ENCODE peak calls at places on chromosome 14, in seven cellular contexts. X is uterus, P is GM23338, I is transverse colon, O is ovary, M is cardiac muscle cell, T is endothelial cell of umbilical vein. R is an unnamed sample.

GRCh38 chr14:52755607-52756316 is 25.8 kb downstream of the STYX start:
- DNase-seq in T (no peak), P (no peak), X (no peak), M (no peak), O (no peak), I (no peak), R (no peak)

GRCh38 chr14:94775082-94775874 is 5.4 kb upstream of the GSC start:
- DNase-seq in T (peak; percentile 24), I (no peak), M (no peak), X (no peak), P (peak; percentile 67), O (no peak), R (no peak)

GRCh38 chr14:74982661-74983060 is 20.1 kb upstream of the EIF2B2 start:
- DNase-seq in T (no peak), O (no peak), I (no peak), P (no peak), X (no peak), M (no peak), R (no peak)

GRCh38 chr14:78232666-78233065 is 62.5 kb downstream of the NRXN3 start:
- DNase-seq in X (no peak), T (no peak), M (no peak), O (no peak), I (no peak), P (no peak), R (no peak)

GRCh38 chr14:68210729-68211299 is 391.2 kb downstream of the RAD51B start:
- DNase-seq in T (peak; percentile 84), P (no peak), I (no peak), X (no peak), M (peak; percentile 94), O (no peak), R (no peak)

GRCh38 chr14:100476012-100476822 is 111.0 kb downstream of the BEGAIN start:
- DNase-seq in T (no peak), P (no peak), I (peak; percentile 42), O (no peak), X (no peak), M (peak; percentile 51), R (no peak)

GRCh38 chr14:104971447-104972240 is 6.5 kb downstream of the AHNAK2 start:
- DNase-seq in T (no peak), O (peak; percentile 18), X (peak; percentile 38), I (no peak), P (no peak), M (no peak), R (peak; percentile 43)

GRCh38 chr14:99684356-99684952 is 356 bp downstream of the CYP46A1 start:
- DNase-seq in X (no peak), M (no peak), P (no peak), O (no peak), I (no peak), T (no peak), R (no peak)

GRCh38 chr14:70782361-70782760 is 27.0 kb downstream of the MAP3K9 start:
- DNase-seq in O (no peak), X (no peak), I (no peak), T (no peak), P (no peak), M (no peak), R (no peak)

GRCh38 chr14:103388664-103389063 is 3.4 kb downstream of the MARK3 start:
- DNase-seq in I (no peak), X (no peak), T (no peak), O (no peak), M (no peak), P (no peak), R (no peak)
- H3K4me1 ChIP-seq in I (peaks cover 46% of the 10 kb centered on the region), X (peaks cover 17% of the 10 kb centered on the region), T (peaks cover 29% of the 10 kb centered on the region), O (peaks cover 12% of the 10 kb centered on the region), M (peaks cover 21% of the 10 kb centered on the region), P (peaks cover 8% of the 10 kb centered on the region), R (peaks cover 70% of the 10 kb centered on the region)

DNA sequence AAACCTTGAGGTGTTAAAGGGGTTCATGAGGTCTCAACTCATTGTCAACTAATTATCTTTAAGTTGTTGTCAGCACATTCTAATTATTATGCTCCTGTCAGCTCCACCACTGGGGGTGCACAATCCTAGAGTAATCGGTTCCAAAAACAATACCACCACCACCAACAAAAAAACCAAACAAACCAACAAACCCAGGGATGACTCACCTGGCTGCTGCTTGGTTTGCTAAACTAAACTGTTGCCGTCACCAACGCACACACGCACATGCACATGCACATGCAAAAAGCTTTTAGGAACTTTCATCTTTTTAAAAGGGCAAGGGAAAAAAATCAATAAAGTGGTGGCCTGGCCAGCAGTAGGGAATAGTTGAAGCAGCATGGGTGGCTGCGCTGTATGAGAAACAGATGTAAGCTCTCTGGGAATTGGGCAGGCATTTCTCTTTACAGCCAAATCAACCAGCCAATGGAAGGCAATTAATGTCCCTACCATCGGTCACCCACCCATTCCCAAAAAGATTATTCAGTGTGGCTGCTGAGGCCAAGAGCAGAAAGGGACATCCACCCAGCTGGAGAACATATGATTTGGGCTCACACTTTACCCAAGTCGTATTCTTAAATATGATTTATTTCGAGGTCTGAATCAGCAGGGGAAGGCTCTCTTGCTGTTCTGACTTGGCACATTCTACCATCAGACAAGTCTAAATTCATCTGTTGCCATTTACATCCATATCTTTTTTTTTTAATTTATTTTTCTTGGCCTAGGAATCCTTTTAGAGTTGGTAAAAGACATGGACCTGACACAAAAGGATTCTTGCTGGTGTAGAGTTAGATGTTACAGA is 20.0 kb downstream of the TMEM30B start:
- DNase-seq in P (no peak), X (no peak), I (no peak), O (no peak), M (peak; percentile 21), T (no peak), R (no peak)
- TF ChIP-seq CTCF in P (no peak), X (no peak), I (no peak), O (no peak), M (no peak), T (peak; percentile 7), R (no peak)

DNA sequence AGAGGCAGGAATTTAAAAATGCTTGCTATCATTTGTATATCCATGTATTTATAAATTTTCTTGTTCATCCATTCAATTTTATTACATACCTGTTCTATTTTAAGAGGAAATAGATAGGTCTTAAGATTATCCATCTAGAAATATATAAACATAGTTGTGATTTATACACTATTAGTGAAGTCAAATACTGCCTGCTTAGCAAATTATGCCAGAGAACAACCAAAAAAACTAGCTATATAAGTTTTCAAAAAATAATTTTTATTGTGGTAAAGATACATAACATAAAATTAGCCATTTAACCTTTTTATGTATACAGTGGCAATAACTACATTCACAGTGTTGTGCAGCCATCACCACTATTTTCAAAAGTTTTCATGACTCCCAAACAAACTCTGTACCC is 237.3 kb downstream of the NPAS3 start:
- DNase-seq in I (no peak), T (no peak), P (no peak), X (no peak), O (no peak), M (no peak), R (no peak)
- H3K4me3 ChIP-seq in I (no peak overlapping the region), T (no peak overlapping the region), P (no peak overlapping the region), X (no peak overlapping the region), O (no peak overlapping the region), M (no peak overlapping the region), R (no peak overlapping the region)

GRCh38 chr14:85214471-85214870 is 315.5 kb upstream of the FLRT2 start:
- DNase-seq in T (no peak), P (no peak), M (peak; percentile 44), X (no peak), I (no peak), O (no peak), R (no peak)
- H3K4me1 ChIP-seq in T (no peaks in the 10 kb centered on the region), P (no peaks in the 10 kb centered on the region), M (no peaks in the 10 kb centered on the region), X (no peaks in the 10 kb centered on the region), I (no peaks in the 10 kb centered on the region), O (no peaks in the 10 kb centered on the region), R (no peaks in the 10 kb centered on the region)

DNA sequence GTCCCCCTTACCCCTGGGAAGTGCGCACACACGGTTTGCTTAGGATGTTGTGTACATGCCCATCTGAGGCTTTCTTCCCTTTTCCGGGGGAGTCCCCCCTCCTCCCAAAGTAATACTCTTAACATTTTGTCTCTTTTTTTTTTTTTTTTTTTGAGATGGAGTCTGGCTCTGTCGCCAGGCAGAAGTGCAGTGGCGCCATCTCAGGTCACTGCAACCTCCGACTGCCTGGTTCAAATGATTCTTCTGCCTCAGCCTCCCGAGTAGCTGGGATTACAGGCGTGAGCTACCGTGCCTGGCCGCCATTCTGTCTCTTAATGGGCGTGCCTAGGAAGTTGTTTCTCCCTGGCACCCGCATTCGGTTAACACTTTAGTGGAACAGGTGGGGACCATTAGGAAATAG is 4.5 kb upstream of the GMFB start:
- DNase-seq in O (no peak), X (no peak), P (peak; percentile 68), T (no peak), I (peak; percentile 22), M (no peak), R (no peak)
- TF ChIP-seq CTCF in O (no peak), X (no peak), P (peak; percentile 41), T (no peak), I (no peak), M (no peak), R (no peak)

GRCh38 chr14:60331201-60332045 is 82.4 kb downstream of the PPM1A start:
- DNase-seq in P (peak; percentile 96), T (peak; percentile 78), I (peak; percentile 74), M (peak; percentile 63), O (peak; percentile 29), X (peak; percentile 43), R (peak; percentile 68)

GRCh38 chr14:60324837-60325236 is 75.8 kb downstream of the PPM1A start:
- DNase-seq in M (no peak), O (no peak), T (no peak), P (no peak), I (no peak), X (no peak), R (no peak)

GRCh38 chr14:60326274-60326673 is 77.3 kb downstream of the PPM1A start:
- DNase-seq in X (no peak), I (no peak), M (no peak), T (no peak), O (no peak), P (no peak), R (no peak)

GRCh38 chr14:60328588-60328987 is 79.6 kb downstream of the PPM1A start:
- DNase-seq in M (no peak), P (peak; percentile 75), T (no peak), O (no peak), I (no peak), X (no peak), R (no peak)

DNA sequence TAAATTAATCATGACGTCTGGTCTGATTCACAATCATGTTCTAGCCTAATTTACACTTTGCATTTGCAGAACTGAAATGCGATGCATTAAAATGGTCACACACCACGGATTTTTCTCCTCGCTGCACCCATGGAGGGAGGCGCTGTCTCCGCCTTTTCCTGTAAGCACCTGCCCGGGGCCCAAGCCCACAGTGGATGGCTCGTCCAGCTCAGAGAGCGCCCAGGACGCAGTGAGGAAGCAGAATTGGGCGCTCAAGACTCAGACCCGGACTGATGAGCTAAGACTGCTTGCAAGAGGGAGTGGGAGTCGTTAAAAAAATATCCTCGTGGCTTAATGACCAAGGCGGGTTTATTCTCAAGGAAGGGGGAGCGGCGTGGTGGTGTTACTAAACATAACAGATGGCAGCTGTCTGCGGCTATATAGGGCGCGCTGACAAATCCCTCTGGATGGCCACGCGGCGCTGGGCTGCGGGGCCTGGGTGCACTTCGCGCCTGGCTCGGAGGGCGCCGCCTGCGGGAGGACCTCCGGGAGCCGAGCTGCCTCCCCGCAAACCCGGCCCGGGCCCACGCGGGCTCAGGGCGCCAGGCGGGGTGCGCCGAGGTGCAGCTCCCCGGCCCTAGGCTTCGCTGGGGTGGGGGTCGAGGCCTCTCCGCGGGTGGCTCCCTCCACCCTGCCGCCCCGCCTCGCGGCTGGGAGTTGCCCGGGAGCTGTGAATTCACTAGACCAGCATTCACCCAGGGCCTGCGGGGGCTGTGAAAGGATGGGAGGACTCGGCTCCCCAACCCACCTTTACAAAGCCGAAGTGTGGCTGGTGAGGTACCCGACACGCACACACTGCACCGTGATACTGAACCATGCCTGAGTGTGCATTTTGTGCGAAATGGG is 78.7 kb downstream of the PPM1A start:
- DNase-seq in X (peak; percentile 43), T (no peak), M (peak; percentile 45), P (peak; percentile 69), I (peak; percentile 60), O (no peak), R (peak; percentile 56)
- H3K4me3 ChIP-seq in X (peak overlapping the region; percentile 18), T (no peak overlapping the region), M (peak overlapping the region; percentile 18), P (peak overlapping the region; percentile 54), I (peak overlapping the region; percentile 22), O (peak overlapping the region; percentile 1), R (peak overlapping the region; percentile 43)

GRCh38 chr14:65287264-65288131 is 125.0 kb upstream of the FUT8 start:
- DNase-seq in M (no peak), X (no peak), T (peak; percentile 4), O (no peak), P (peak; percentile 31), I (peak; percentile 51), R (no peak)
- H3K4me1 ChIP-seq in M (no peaks in the 10 kb centered on the region), X (no peaks in the 10 kb centered on the region), T (no peaks in the 10 kb centered on the region), O (peaks cover 3% of the 10 kb centered on the region), P (peaks cover 2% of the 10 kb centered on the region), I (peaks cover 3% of the 10 kb centered on the region), R (peaks cover 26% of the 10 kb centered on the region)

R was measured in lower lobe of right lung.